ENCODE peak calls at places on chromosome 4, in six cellular contexts. K is HepG2; T is B cell; G is AG04449; E is NCI-H2081 treated with DMSO at 0.1 percent for 48 hours; M is activated naive CD8-positive, alpha-beta T cell treated with anti-CD3 and anti-CD28 coated beads for 36 hours. O is an unnamed sample.

GRCh38 chr4:336099-336892 is 1.3 kb upstream of the ZNF141 start:
- DNase-seq in K (no peak), T (peak; percentile 47), G (no peak), E (no peak), M (peak; percentile 12), O (no peak)

GRCh38 chr4:39627413-39627812 is 11.3 kb downstream of the SMIM14 start:
- DNase-seq in K (peak; percentile 22), T (no peak), G (no peak), E (no peak), M (no peak), O (no peak)

GRCh38 chr4:75916091-75916661 is 13.9 kb upstream of the PPEF2 start:
- DNase-seq in K (peak; percentile 25), T (peak; percentile 44), G (peak; percentile 29), E (no peak), M (no peak), O (no peak)

GRCh38 chr4:11914406-11914805 is 485.7 kb upstream of the HS3ST1 start:
- DNase-seq in K (no peak), T (no peak), G (no peak), E (no peak), M (no peak), O (no peak)

GRCh38 chr4:12231098-12231497 is 802.4 kb upstream of the HS3ST1 start:
- DNase-seq in K (no peak), T (no peak), G (no peak), E (no peak), M (no peak), O (no peak)

GRCh38 chr4:121421594-121421993 is 40.8 kb upstream of the QRFPR start:
- DNase-seq in K (no peak), T (no peak), G (no peak), E (no peak), M (no peak), O (no peak)

GRCh38 chr4:118981839-118982381 is 93.3 kb downstream of the SYNPO2 start:
- DNase-seq in K (peak; percentile 56), T (peak; percentile 61), G (peak; percentile 96), E (no peak), M (peak; percentile 39), O (peak; percentile 96)

GRCh38 chr4:101685126-101685525 is 105.4 kb upstream of the BANK1 start:
- DNase-seq in K (no peak), T (no peak), G (no peak), E (no peak), M (no peak), O (no peak)

GRCh38 chr4:123350191-123350544 is 46.4 kb upstream of the SPRY1 start:
- DNase-seq in K (peak; percentile 81), T (peak; percentile 19), G (no peak), E (no peak), M (no peak), O (no peak)

GRCh38 chr4:87657525-87657924 is 7.4 kb downstream of the DMP1 start:
- DNase-seq in K (no peak), T (no peak), G (no peak), E (no peak), M (no peak), O (no peak)

GRCh38 chr4:61997813-61998212 is 797.7 kb downstream of the ADGRL3 start:
- DNase-seq in K (no peak), T (no peak), G (no peak), E (no peak), M (no peak), O (no peak)

GRCh38 chr4:174265917-174266316 is 17.6 kb downstream of the FBXO8 start:
- DNase-seq in K (no peak), T (no peak), G (no peak), E (no peak), M (no peak), O (no peak)

GRCh38 chr4:163732473-163732872 is 238.0 kb downstream of the TMA16 start:
- DNase-seq in K (no peak), T (no peak), G (no peak), E (no peak), M (no peak), O (no peak)

GRCh38 chr4:45033676-45034410 is 307.5 kb upstream of the GNPDA2 start:
- DNase-seq in K (no peak), T (no peak), G (no peak), E (no peak), M (no peak), O (no peak)

GRCh38 chr4:11428161-11428700 is 463 bp downstream of the HS3ST1 start:
- DNase-seq in K (no peak), T (peak; percentile 52), G (no peak), E (no peak), M (no peak), O (no peak)

GRCh38 chr4:6463311-6464289 is 8.8 kb downstream of the PPP2R2C start:
- DNase-seq in K (no peak), T (no peak), G (no peak), E (no peak), M (no peak), O (no peak)

GRCh38 chr4:3452376-3452775 is 10.6 kb downstream of the HGFAC start:
- DNase-seq in K (peak; percentile 74), T (no peak), G (no peak), E (no peak), M (no peak), O (no peak)

GRCh38 chr4:102259702-102260101 is 85.6 kb downstream of the SLC39A8 start:
- DNase-seq in K (no peak), T (no peak), G (no peak), E (no peak), M (no peak), O (no peak)

GRCh38 chr4:183204793-183205192 is 105.7 kb downstream of the WWC2 start:
- DNase-seq in K (no peak), T (no peak), G (no peak), E (no peak), M (no peak), O (no peak)

GRCh38 chr4:120331486-120332281 is 265.0 kb upstream of the MAD2L1 start:
- DNase-seq in K (no peak), T (no peak), G (no peak), E (no peak), M (no peak), O (no peak)

GRCh38 chr4:179225594-179225993 is 1783.4 kb upstream of the AGA start:
- DNase-seq in K (no peak), T (no peak), G (no peak), E (no peak), M (no peak), O (no peak)

GRCh38 chr4:101292901-101293300 is 54.4 kb downstream of the PPP3CA start:
- DNase-seq in K (no peak), T (no peak), G (peak; percentile 33), E (no peak), M (no peak), O (peak; percentile 10)

GRCh38 chr4:33658971-33659370 is 2585.3 kb downstream of the ARAP2 start:
- DNase-seq in K (no peak), T (no peak), G (no peak), E (no peak), M (no peak), O (no peak)

GRCh38 chr4:147492301-147492700 is 11.4 kb downstream of the EDNRA start:
- DNase-seq in K (no peak), T (no peak), G (no peak), E (no peak), M (no peak), O (no peak)

GRCh38 chr4:88188738-88189417 is 30.4 kb upstream of the ABCG2 start:
- DNase-seq in K (no peak), T (no peak), G (no peak), E (no peak), M (no peak), O (no peak)

GRCh38 chr4:152090543-152090942 is 329.7 kb upstream of the GATB start:
- DNase-seq in K (no peak), T (no peak), G (no peak), E (no peak), M (peak; percentile 23), O (no peak)

GRCh38 chr4:126958482-126958881 is 674.3 kb upstream of the INTU start:
- DNase-seq in K (no peak), T (no peak), G (no peak), E (no peak), M (no peak), O (no peak)

GRCh38 chr4:576991-577498 is 950 bp upstream of the TMEM271 start:
- DNase-seq in K (no peak), T (no peak), G (no peak), E (no peak), M (no peak), O (no peak)

GRCh38 chr4:83171640-83172039 is 57.1 kb upstream of the PLAC8 start:
- DNase-seq in K (peak; percentile 70), T (no peak), G (no peak), E (no peak), M (no peak), O (no peak)

GRCh38 chr4:100539706-100540105 is 21.9 kb upstream of the EMCN start:
- DNase-seq in K (no peak), T (no peak), G (no peak), E (no peak), M (no peak), O (no peak)

GRCh38 chr4:187478292-187479205 is 517.0 kb upstream of the ZFP42 start:
- DNase-seq in K (no peak), T (no peak), G (peak; percentile 87), E (no peak), M (no peak), O (peak; percentile 75)

GRCh38 chr4:9893329-9894108 is 112.1 kb downstream of the DRD5 start:
- DNase-seq in K (no peak), T (no peak), G (no peak), E (no peak), M (no peak), O (no peak)

GRCh38 chr4:183876268-183876934 is 28.7 kb upstream of the STOX2 start:
- DNase-seq in K (no peak), T (no peak), G (no peak), E (peak; percentile 36), M (no peak), O (peak; percentile 23)